ENCODE peak calls at places on chromosomes 5 and 9, in nine cellular contexts. One of them, this sample, is unnamed.

GRCh38 chr5:136036991-136037705 is 8.4 kb downstream of the TGFBI start:
- DNase-seq in HL-60: peak; percentile 40
- DNase-seq in Peyer's patch: peak; percentile 62
- DNase-seq in brain microvascular endothelial cell: no peak
- DNase-seq in A549: no peak
- DNase-seq in cardiac fibroblast: peak; percentile 49
- DNase-seq in right lobe of liver: no peak
- DNase-seq in HepG2: no peak
- DNase-seq in GM12865: peak; percentile 67
- DNase-seq in this sample: peak; percentile 44

GRCh38 chr9:79189511-79189924 is 382.2 kb upstream of the TLE4 start:
- DNase-seq in GM12865: no peak
- DNase-seq in HepG2: no peak
- DNase-seq in HL-60: no peak
- DNase-seq in A549: no peak
- DNase-seq in cardiac fibroblast: peak; percentile 76
- DNase-seq in right lobe of liver: no peak
- DNase-seq in Peyer's patch: no peak
- DNase-seq in brain microvascular endothelial cell: peak; percentile 77
- DNase-seq in this sample: no peak

GRCh38 chr5:17203329-17204132 is 13.9 kb upstream of the BASP1 start:
- DNase-seq in Peyer's patch: no peak
- DNase-seq in cardiac fibroblast: peak; percentile 88
- DNase-seq in HL-60: peak; percentile 38
- DNase-seq in A549: peak; percentile 72
- DNase-seq in right lobe of liver: no peak
- DNase-seq in HepG2: peak; percentile 41
- DNase-seq in brain microvascular endothelial cell: peak; percentile 75
- DNase-seq in GM12865: peak; percentile 51
- DNase-seq in this sample: no peak

GRCh38 chr5:179427032-179427675 is 81.9 kb upstream of the ADAMTS2 start:
- DNase-seq in cardiac fibroblast: no peak
- DNase-seq in HL-60: no peak
- DNase-seq in GM12865: no peak
- DNase-seq in brain microvascular endothelial cell: no peak
- DNase-seq in HepG2: no peak
- DNase-seq in right lobe of liver: peak; percentile 9
- DNase-seq in Peyer's patch: no peak
- DNase-seq in A549: no peak
- DNase-seq in this sample: no peak

GRCh38 chr5:179180061-179180460 is 119.9 kb downstream of the ZNF354C start:
- DNase-seq in brain microvascular endothelial cell: no peak
- DNase-seq in HL-60: no peak
- DNase-seq in A549: no peak
- DNase-seq in HepG2: no peak
- DNase-seq in right lobe of liver: no peak
- DNase-seq in GM12865: no peak
- DNase-seq in cardiac fibroblast: no peak
- DNase-seq in Peyer's patch: no peak
- DNase-seq in this sample: no peak

GRCh38 chr5:136511046-136511445 is 145.7 kb upstream of the TRPC7 start:
- DNase-seq in brain microvascular endothelial cell: no peak
- DNase-seq in right lobe of liver: no peak
- DNase-seq in GM12865: no peak
- DNase-seq in HepG2: no peak
- DNase-seq in A549: no peak
- DNase-seq in Peyer's patch: no peak
- DNase-seq in cardiac fibroblast: no peak
- DNase-seq in HL-60: no peak
- DNase-seq in this sample: no peak

GRCh38 chr9:129392093-129392541 is 214.1 kb upstream of the IER5L start:
- DNase-seq in HepG2: no peak
- DNase-seq in brain microvascular endothelial cell: no peak
- DNase-seq in GM12865: no peak
- DNase-seq in A549: no peak
- DNase-seq in right lobe of liver: no peak
- DNase-seq in Peyer's patch: no peak
- DNase-seq in HL-60: no peak
- DNase-seq in cardiac fibroblast: no peak
- DNase-seq in this sample: no peak

GRCh38 chr5:147140558-147140957 is 94.3 kb upstream of the STK32A start:
- DNase-seq in Peyer's patch: no peak
- DNase-seq in right lobe of liver: no peak
- DNase-seq in GM12865: no peak
- DNase-seq in brain microvascular endothelial cell: no peak
- DNase-seq in cardiac fibroblast: no peak
- DNase-seq in A549: no peak
- DNase-seq in HepG2: peak; percentile 79
- DNase-seq in HL-60: no peak
- DNase-seq in this sample: no peak

GRCh38 chr9:137499858-137500661 is 40.9 kb upstream of the NSMF start:
- DNase-seq in HL-60: no peak
- DNase-seq in HepG2: no peak
- DNase-seq in right lobe of liver: no peak
- DNase-seq in cardiac fibroblast: no peak
- DNase-seq in brain microvascular endothelial cell: no peak
- DNase-seq in Peyer's patch: no peak
- DNase-seq in A549: no peak
- DNase-seq in GM12865: no peak
- DNase-seq in this sample: no peak

GRCh38 chr9:120921751-120922181 is 4.8 kb downstream of the TRAF1 start:
- DNase-seq in Peyer's patch: peak; percentile 45
- DNase-seq in cardiac fibroblast: no peak
- DNase-seq in HL-60: no peak
- DNase-seq in HepG2: no peak
- DNase-seq in brain microvascular endothelial cell: no peak
- DNase-seq in GM12865: peak; percentile 64
- DNase-seq in right lobe of liver: no peak
- DNase-seq in A549: no peak
- DNase-seq in this sample: no peak
- H3K4me3 ChIP-seq in Peyer's patch: no peak overlapping the region
- H3K4me3 ChIP-seq in cardiac fibroblast: no peak overlapping the region
- H3K4me3 ChIP-seq in HL-60: no peak overlapping the region
- H3K4me3 ChIP-seq in HepG2: no peak overlapping the region
- H3K4me3 ChIP-seq in brain microvascular endothelial cell: no peak overlapping the region
- H3K4me3 ChIP-seq in GM12865: peak overlapping the region; percentile 62
- H3K4me3 ChIP-seq in right lobe of liver: no peak overlapping the region
- H3K4me3 ChIP-seq in A549: no peak overlapping the region
- H3K4me3 ChIP-seq in this sample: peak overlapping the region; percentile 73

GRCh38 chr9:125486109-125486508 is 220.9 kb downstream of the MAPKAP1 start:
- DNase-seq in HepG2: peak; percentile 71
- DNase-seq in GM12865: no peak
- DNase-seq in brain microvascular endothelial cell: no peak
- DNase-seq in A549: no peak
- DNase-seq in right lobe of liver: peak; percentile 47
- DNase-seq in Peyer's patch: no peak
- DNase-seq in cardiac fibroblast: no peak
- DNase-seq in HL-60: no peak
- DNase-seq in this sample: no peak
- H3K4me3 ChIP-seq in HepG2: no peak overlapping the region
- H3K4me3 ChIP-seq in GM12865: no peak overlapping the region
- H3K4me3 ChIP-seq in brain microvascular endothelial cell: no peak overlapping the region
- H3K4me3 ChIP-seq in A549: no peak overlapping the region
- H3K4me3 ChIP-seq in right lobe of liver: no peak overlapping the region
- H3K4me3 ChIP-seq in Peyer's patch: no peak overlapping the region
- H3K4me3 ChIP-seq in cardiac fibroblast: no peak overlapping the region
- H3K4me3 ChIP-seq in HL-60: no peak overlapping the region
- H3K4me3 ChIP-seq in this sample: no peak overlapping the region

DNA sequence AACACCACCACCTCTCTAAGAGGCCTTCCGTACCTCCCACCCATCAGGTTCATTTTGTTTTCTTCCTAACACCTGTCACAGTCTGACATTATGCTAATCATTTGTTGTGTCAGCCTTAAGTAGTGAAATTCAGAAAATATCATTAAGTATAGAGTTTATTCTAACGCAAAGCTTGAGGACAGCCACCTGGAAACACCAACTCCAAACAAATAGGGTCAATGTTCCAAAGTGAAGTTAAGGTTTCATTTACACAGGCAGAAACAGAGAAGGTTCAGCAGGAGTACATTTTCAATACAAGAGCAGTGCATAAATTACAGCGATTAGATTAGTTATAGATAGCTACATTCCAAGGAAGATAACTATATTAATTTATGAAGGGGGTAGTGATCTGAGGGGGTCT is 1.3 kb upstream of the SMC5 start:
- DNase-seq in Peyer's patch: no peak
- DNase-seq in brain microvascular endothelial cell: no peak
- DNase-seq in cardiac fibroblast: no peak
- DNase-seq in A549: no peak
- DNase-seq in HL-60: no peak
- DNase-seq in GM12865: no peak
- DNase-seq in right lobe of liver: no peak
- DNase-seq in HepG2: no peak
- DNase-seq in this sample: no peak
- H3K4me3 ChIP-seq in Peyer's patch: peak overlapping the region; percentile 71
- H3K4me3 ChIP-seq in brain microvascular endothelial cell: no peak overlapping the region
- H3K4me3 ChIP-seq in cardiac fibroblast: peak overlapping the region; percentile 89
- H3K4me3 ChIP-seq in A549: no peak overlapping the region
- H3K4me3 ChIP-seq in HL-60: no peak overlapping the region
- H3K4me3 ChIP-seq in GM12865: peak overlapping the region; percentile 89
- H3K4me3 ChIP-seq in right lobe of liver: peak overlapping the region; percentile 70
- H3K4me3 ChIP-seq in HepG2: peak overlapping the region; percentile 84
- H3K4me3 ChIP-seq in this sample: no peak overlapping the region

GRCh38 chr9:119951090-119951489 is 581.9 kb upstream of the BRINP1 start:
- DNase-seq in GM12865: no peak
- DNase-seq in right lobe of liver: no peak
- DNase-seq in cardiac fibroblast: peak; percentile 34
- DNase-seq in Peyer's patch: no peak
- DNase-seq in HepG2: no peak
- DNase-seq in brain microvascular endothelial cell: no peak
- DNase-seq in A549: no peak
- DNase-seq in HL-60: no peak
- DNase-seq in this sample: no peak
- H3K4me3 ChIP-seq in GM12865: no peak overlapping the region
- H3K4me3 ChIP-seq in right lobe of liver: no peak overlapping the region
- H3K4me3 ChIP-seq in cardiac fibroblast: no peak overlapping the region
- H3K4me3 ChIP-seq in Peyer's patch: no peak overlapping the region
- H3K4me3 ChIP-seq in HepG2: no peak overlapping the region
- H3K4me3 ChIP-seq in brain microvascular endothelial cell: no peak overlapping the region
- H3K4me3 ChIP-seq in A549: no peak overlapping the region
- H3K4me3 ChIP-seq in HL-60: no peak overlapping the region
- H3K4me3 ChIP-seq in this sample: no peak overlapping the region

DNA sequence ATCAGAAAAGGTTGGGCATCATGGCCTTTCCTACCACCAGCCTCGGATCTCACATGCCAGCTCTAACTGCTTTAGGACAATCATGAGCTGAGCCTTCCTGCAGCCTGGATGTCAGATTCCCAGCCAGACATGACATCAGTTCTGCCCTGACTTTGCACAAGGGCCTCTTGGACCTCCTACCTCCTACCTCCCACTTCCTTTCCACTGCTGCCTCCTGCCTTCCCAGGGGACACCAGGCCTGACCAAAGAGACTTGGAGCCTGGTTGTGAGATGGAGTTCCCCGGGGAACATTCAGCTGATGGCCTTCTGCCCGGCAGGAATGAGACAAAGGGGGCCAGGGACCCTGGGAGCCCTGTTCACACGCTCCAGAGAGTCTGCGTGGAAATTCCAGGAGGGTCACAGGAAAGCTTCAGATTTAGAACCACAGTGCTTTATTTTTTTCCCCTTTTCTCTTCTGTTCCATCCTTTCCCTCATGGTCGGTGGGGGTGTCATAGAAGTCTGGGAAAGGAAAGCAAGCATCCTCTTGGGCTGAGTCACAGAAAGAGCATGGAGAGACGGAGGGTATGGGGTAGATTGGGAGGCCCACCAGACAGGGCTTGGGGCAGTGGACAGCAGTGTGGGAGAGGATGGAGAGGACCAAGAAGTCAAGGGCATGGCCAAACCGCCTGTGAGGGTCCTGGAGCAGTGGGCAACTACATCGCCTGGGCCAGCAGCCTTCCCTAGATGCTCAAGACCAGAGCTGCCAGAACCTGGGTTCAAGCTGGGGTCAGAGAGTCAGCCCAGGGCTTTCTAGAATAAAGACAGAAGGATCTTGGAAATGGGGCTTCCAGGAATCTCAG is 35.5 kb upstream of the IL17B start:
- DNase-seq in cardiac fibroblast: peak; percentile 89
- DNase-seq in HL-60: no peak
- DNase-seq in Peyer's patch: no peak
- DNase-seq in right lobe of liver: no peak
- DNase-seq in GM12865: no peak
- DNase-seq in A549: no peak
- DNase-seq in brain microvascular endothelial cell: peak; percentile 87
- DNase-seq in HepG2: no peak
- DNase-seq in this sample: no peak
- H3K4me3 ChIP-seq in cardiac fibroblast: no peak overlapping the region
- H3K4me3 ChIP-seq in HL-60: no peak overlapping the region
- H3K4me3 ChIP-seq in Peyer's patch: peak overlapping the region; percentile 55
- H3K4me3 ChIP-seq in right lobe of liver: no peak overlapping the region
- H3K4me3 ChIP-seq in GM12865: no peak overlapping the region
- H3K4me3 ChIP-seq in A549: no peak overlapping the region
- H3K4me3 ChIP-seq in brain microvascular endothelial cell: no peak overlapping the region
- H3K4me3 ChIP-seq in HepG2: no peak overlapping the region
- H3K4me3 ChIP-seq in this sample: no peak overlapping the region

GRCh38 chr9:21788752-21789151 is 13.7 kb upstream of the MTAP start:
- DNase-seq in brain microvascular endothelial cell: no peak
- DNase-seq in HL-60: no peak
- DNase-seq in Peyer's patch: no peak
- DNase-seq in HepG2: no peak
- DNase-seq in GM12865: no peak
- DNase-seq in right lobe of liver: no peak
- DNase-seq in A549: no peak
- DNase-seq in cardiac fibroblast: peak; percentile 47
- DNase-seq in this sample: no peak

GRCh38 chr9:21795483-21795882 is 7.0 kb upstream of the MTAP start:
- DNase-seq in Peyer's patch: no peak
- DNase-seq in cardiac fibroblast: no peak
- DNase-seq in GM12865: no peak
- DNase-seq in brain microvascular endothelial cell: no peak
- DNase-seq in HepG2: no peak
- DNase-seq in right lobe of liver: no peak
- DNase-seq in A549: no peak
- DNase-seq in HL-60: no peak
- DNase-seq in this sample: no peak

DNA sequence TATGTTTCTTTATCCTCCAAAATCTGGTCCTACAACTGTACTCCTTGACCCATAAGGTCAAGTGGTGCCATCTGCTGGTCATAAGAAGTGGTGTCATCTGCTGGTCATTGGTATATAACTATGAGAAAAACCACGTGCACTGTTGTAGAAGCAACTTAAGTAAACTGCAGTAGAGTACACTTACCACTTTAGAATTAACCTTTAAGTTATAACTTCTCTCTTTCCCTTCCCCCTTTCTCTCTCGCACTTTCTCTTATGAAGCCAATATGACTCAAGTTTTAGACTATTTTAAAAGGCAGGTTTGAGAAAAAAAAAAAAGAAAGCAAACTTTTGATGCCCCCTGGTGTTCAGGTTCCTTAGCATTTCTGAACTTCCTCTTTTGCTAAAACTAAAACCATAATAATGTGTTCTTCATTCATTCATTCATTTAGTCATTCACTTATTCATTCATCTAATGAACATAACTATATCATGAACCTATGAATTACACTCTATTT is 12.8 kb upstream of the MTAP start:
- DNase-seq in GM12865: peak; percentile 86
- DNase-seq in A549: peak; percentile 74
- DNase-seq in cardiac fibroblast: peak; percentile 96
- DNase-seq in right lobe of liver: no peak
- DNase-seq in Peyer's patch: peak; percentile 81
- DNase-seq in HepG2: peak; percentile 83
- DNase-seq in brain microvascular endothelial cell: peak; percentile 73
- DNase-seq in HL-60: peak; percentile 61
- DNase-seq in this sample: peak; percentile 24
- H3K4me3 ChIP-seq in GM12865: peak overlapping the region; percentile 29
- H3K4me3 ChIP-seq in A549: peak overlapping the region; percentile 27
- H3K4me3 ChIP-seq in cardiac fibroblast: peak overlapping the region; percentile 40
- H3K4me3 ChIP-seq in right lobe of liver: no peak overlapping the region
- H3K4me3 ChIP-seq in Peyer's patch: peak overlapping the region; percentile 10
- H3K4me3 ChIP-seq in HepG2: no peak overlapping the region
- H3K4me3 ChIP-seq in brain microvascular endothelial cell: peak overlapping the region; percentile 31
- H3K4me3 ChIP-seq in HL-60: no peak overlapping the region
- H3K4me3 ChIP-seq in this sample: no peak overlapping the region

This sample was measured in GM06990.